ENCODE peak calls at places on chromosome 12, in five cellular contexts. I is body of pancreas, W is PC-3, Z is A549, P is heart left ventricle. A is an unnamed sample. For H3K4me1, the result is how much of the 10 kb centered on the place peaks cover.

GRCh38 chr12:117820216-117820907 is 148.4 kb downstream of the KSR2 start:
- DNase-seq in W (no peak), Z (no peak), I (no peak), P (no peak), A (no peak)

GRCh38 chr12:39764944-39765560 is 145.4 kb upstream of the ABCD2 start:
- DNase-seq in P (no peak), Z (peak), W (peak), I (no peak), A (no peak)

GRCh38 chr12:47102845-47103666 is 23.3 kb upstream of the AMIGO2 start:
- DNase-seq in I (no peak), Z (no peak), P (no peak), W (peak), A (no peak)

GRCh38 chr12:55681142-55682077 is 26.3 kb downstream of the ITGA7 start:
- DNase-seq in I (peak), W (peak), Z (peak), P (no peak), A (peak)

GRCh38 chr12:118503476-118503875 is 127.1 kb downstream of the SUDS3 start:
- DNase-seq in W (no peak), I (no peak), P (no peak), Z (no peak), A (no peak)

GRCh38 chr12:131862994-131863710 is 31.3 kb upstream of the ULK1 start:
- DNase-seq in P (no peak), I (no peak), W (no peak), Z (peak), A (peak)

GRCh38 chr12:88361493-88361892 is 218.8 kb downstream of the KITLG start:
- DNase-seq in Z (peak), I (no peak), P (no peak), W (peak), A (no peak)

GRCh38 chr12:6044082-6044481 is 80.4 kb downstream of the VWF start:
- DNase-seq in P (no peak), I (no peak), W (peak), Z (no peak), A (peak)

GRCh38 chr12:442235-442884 is 17.4 kb upstream of the B4GALNT3 start:
- DNase-seq in I (peak), Z (peak), P (no peak), W (peak), A (peak)

GRCh38 chr12:78121969-78122610 is 291.4 kb downstream of the NAV3 start:
- DNase-seq in I (no peak), W (no peak), P (no peak), Z (no peak), A (no peak)

GRCh38 chr12:50195832-50196231 is 28.7 kb upstream of the CERS5 start:
- DNase-seq in P (no peak), Z (no peak), W (peak), I (no peak), A (no peak)

GRCh38 chr12:56206373-56207166 is 15.2 kb downstream of the RNF41 start:
- DNase-seq in I (peak), P (peak), W (peak), Z (peak), A (peak)

GRCh38 chr12:82650627-82651337 is 35.9 kb upstream of the TMTC2 start:
- DNase-seq in Z (peak), W (peak), I (no peak), P (no peak), A (no peak)

GRCh38 chr12:80622271-80622670 is 85.2 kb upstream of the MYF6 start:
- DNase-seq in I (no peak), P (no peak), Z (peak), W (peak), A (no peak)

GRCh38 chr12:83102499-83102898 is 415.8 kb downstream of the TMTC2 start:
- DNase-seq in Z (no peak), W (peak), P (no peak), I (no peak), A (no peak)

GRCh38 chr12:92341333-92341691 is 195.7 kb upstream of the BTG1 start:
- DNase-seq in W (no peak), Z (no peak), P (no peak), I (no peak), A (no peak)

GRCh38 chr12:77087427-77087826 is 22.1 kb upstream of the E2F7 start:
- DNase-seq in P (no peak), Z (no peak), I (no peak), W (no peak), A (no peak)

GRCh38 chr12:113987261-113988063 is 21.3 kb upstream of the RBM19 start:
- DNase-seq in I (no peak), W (no peak), Z (no peak), P (no peak), A (no peak)

GRCh38 chr12:6084969-6085450 is 39.5 kb downstream of the VWF start:
- DNase-seq in P (no peak), W (no peak), Z (no peak), I (no peak), A (peak)

GRCh38 chr12:52063986-52064649 is 5.7 kb upstream of the ATG101 start:
- DNase-seq in W (peak), P (peak), Z (peak), I (peak), A (no peak)

DNA sequence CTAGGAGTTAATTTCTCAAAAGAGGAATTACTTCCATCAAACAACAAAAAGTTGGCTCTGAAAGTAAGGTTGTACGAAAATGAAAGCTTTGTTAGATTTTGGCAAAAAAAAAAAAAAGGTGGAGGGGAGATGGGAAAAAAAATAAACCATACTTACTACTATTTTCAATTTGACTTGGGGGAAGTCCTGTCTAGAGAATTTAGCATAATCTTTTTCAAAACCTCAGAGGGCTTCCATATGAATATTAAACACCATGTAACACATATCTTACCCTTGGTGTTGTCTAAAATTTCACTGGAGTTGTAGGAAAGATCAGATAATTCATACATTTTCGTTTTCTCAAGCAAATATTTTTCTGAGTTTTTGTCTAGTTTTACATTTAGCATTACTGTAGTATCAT is 17.5 kb downstream of the GRIP1 start:
- DNase-seq in W (no peak), Z (no peak), P (no peak), I (no peak), A (no peak)
- H3K4me3 ChIP-seq in W (no peak), Z (no peak), P (no peak), I (no peak), A (no peak)

DNA sequence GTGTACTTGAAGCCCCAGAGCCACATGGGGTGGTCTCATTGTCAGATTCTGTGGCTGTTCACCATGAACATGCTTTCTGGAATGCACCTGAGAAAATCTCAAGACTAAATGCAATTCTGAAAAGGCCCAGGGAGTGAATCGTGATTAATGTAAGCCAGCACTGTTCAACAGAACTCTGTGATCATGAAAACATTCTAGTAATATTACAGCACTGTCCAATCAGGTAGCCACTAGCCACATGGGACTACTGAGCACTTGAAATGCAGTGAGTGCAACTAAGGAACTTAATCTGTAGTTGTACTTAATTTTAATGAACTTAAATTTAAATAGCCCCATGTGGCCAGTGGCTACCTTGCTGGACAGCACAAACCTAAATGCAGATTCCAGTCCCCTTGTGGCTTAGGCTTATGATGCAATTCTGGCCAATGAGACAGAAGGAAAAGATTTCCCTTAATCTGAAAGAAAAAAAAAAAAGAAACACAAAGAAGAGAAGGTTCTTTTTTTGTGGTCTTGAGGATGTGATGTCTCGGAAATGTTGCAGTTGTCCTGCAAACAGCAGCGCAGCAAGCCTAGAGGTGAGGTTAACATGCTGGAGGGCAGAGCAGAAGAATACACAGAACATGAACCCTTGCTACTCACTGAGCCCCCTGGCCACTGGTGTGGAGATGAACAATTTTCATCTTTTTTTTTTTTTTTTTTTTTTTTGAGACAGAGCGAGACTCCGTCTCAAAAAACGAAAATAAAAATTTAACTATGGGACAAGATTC is 48.2 kb downstream of the SPPL3 start:
- DNase-seq in I (no peak), Z (no peak), P (no peak), W (no peak), A (no peak)
- H3K4me1 ChIP-seq in I (under half), Z (under half), P (under half), W (under half), A (under half)

DNA sequence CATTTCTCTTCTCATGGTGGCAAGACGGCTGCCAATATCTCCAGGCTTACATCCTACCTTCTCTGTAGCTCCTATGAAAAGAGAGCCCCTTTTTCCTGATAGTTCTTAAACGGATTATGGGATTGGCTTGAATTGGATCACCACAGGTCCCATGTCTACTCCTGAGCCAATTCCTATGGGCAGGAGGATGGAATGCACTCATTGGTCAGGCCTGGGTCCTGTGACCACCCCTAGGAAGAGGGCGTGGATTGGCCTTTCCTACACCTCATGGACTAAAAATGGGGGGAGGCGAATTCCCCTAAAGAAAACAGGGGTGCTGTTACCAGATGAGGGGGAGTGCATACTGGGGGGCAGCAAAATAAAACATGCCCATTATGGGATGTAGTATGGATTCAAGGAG is 108.8 kb downstream of the PTPN11 start:
- DNase-seq in W (no peak), I (no peak), Z (no peak), P (no peak), A (no peak)
- TF ChIP-seq CTCF in W (no peak), I (no peak), Z (no peak), P (no peak), A (no peak)

DNA sequence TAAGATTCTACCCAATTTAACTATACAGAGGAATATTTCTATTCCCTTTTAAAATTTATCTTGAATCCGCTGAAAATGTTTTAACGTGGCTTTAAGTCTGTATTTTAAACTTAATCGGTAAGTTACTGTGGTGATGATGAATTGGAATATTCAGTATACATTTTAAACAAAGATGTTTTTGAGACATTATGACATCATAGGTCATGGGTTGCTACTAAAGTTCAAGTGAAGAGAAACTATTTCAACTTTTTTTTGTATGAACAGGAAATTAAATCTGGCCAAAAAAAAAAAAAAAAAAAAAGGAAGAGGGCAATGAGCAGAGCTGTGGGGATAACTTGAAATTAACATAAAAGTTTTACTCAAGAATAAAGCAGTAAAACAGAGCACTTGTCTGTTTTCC is 109.0 kb downstream of the PLEKHA5 start:
- DNase-seq in Z (no peak), W (no peak), I (no peak), P (no peak), A (no peak)
- H3K4me3 ChIP-seq in Z (no peak), W (no peak), I (no peak), P (no peak), A (no peak)

DNA sequence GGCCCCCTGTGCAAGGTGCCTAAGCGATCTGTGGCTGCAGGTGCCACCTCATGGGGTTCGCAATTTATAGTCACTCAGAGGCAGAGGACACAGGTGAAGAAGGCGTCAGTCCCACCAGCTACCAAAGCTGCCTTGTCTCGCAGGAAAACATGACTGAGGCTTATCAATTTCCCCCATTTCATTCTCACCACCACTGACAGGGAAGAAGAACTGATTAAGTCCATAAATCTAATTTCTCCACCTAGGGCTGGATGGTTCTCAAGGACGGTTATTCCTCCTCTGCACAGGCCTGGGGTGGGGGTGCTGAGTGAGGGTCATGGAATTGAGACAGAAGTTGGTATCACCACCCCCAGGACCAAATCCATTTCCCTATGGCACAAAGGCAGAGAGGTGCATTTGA is 59.7 kb downstream of the PITPNM2 start:
- DNase-seq in P (no peak), I (no peak), W (no peak), Z (no peak), A (no peak)
- H3K4me1 ChIP-seq in P (half or more), I (under half), W (half or more), Z (half or more), A (under half)

GRCh38 chr12:126425264-126425663 is 1360.0 kb downstream of the AACS start:
- DNase-seq in W (no peak), Z (no peak), P (no peak), I (no peak), A (no peak)

GRCh38 chr12:126428769-126429168 is 1363.5 kb downstream of the AACS start:
- DNase-seq in Z (no peak), W (no peak), P (no peak), I (no peak), A (no peak)

DNA sequence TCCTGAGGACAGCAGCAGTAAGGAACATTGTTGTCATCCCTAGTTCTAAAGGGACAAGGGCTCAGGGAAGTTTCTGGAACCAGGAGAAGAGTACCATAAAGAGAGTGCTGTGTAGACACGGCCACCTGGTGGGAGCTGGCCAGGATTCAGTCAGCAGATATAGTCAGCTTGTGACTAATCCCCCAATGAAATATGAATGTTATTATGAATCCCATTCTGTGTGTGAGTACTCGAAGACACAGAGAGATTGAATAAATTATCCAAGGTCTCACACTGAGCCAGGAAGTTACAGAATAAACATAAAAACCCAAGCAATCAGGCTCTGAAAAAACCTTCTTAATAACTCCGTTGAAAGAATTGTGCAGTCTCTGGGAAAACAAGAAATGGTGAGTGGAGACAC is 1359.5 kb downstream of the AACS start:
- DNase-seq in Z (no peak), W (no peak), P (no peak), I (no peak), A (no peak)
- TF ChIP-seq CTCF in Z (no peak), W (no peak), P (no peak), I (no peak), A (no peak)

A was measured in BE2C.